ENCODE peak calls at places on chromosomes 2 and 18, in five cellular contexts. J is A549, I is body of pancreas, K is ovary, A is epithelial cell of esophagus. W is an unnamed sample.

GRCh38 chr2:126696644-126697520 is 40.9 kb downstream of the GYPC start:
- DNase-seq in K (no peak), I (no peak), A (no peak), J (no peak), W (no peak)

GRCh38 chr2:37472959-37473358 is 128.5 kb downstream of the QPCT start:
- DNase-seq in J (peak; percentile 37), K (no peak), A (peak; percentile 83), I (no peak), W (peak; percentile 36)

GRCh38 chr2:71608034-71608433 is 154.7 kb downstream of the DYSF start:
- DNase-seq in I (peak; percentile 0), A (no peak), J (no peak), K (peak; percentile 7), W (no peak)

GRCh38 chr18:50870138-50870845 is 8.6 kb upstream of the ME2 start:
- DNase-seq in J (peak; percentile 81), I (no peak), K (no peak), A (peak; percentile 99), W (peak; percentile 50)

GRCh38 chr2:17620280-17620679 is 79.8 kb downstream of the VSNL1 start:
- DNase-seq in J (no peak), K (no peak), I (no peak), A (peak; percentile 83), W (no peak)

GRCh38 chr2:121688820-121689219 is 39.6 kb upstream of the CLASP1 start:
- DNase-seq in I (no peak), A (no peak), K (no peak), J (no peak), W (no peak)

GRCh38 chr2:127014630-127015029 is 92.3 kb downstream of the BIN1 start:
- DNase-seq in K (no peak), A (peak; percentile 98), J (peak; percentile 46), I (no peak), W (peak; percentile 92)

GRCh38 chr2:96305979-96306308 is 598 bp upstream of the SNRNP200 start:
- DNase-seq in I (no peak), A (no peak), K (no peak), J (no peak), W (no peak)

GRCh38 chr2:233384017-233384416 is 29.7 kb downstream of the DGKD start:
- DNase-seq in K (no peak), J (peak; percentile 38), A (no peak), I (no peak), W (no peak)

GRCh38 chr2:42900226-42900744 is 107.9 kb upstream of the HAAO start:
- DNase-seq in K (no peak), J (no peak), I (no peak), A (no peak), W (peak; percentile 78)

GRCh38 chr2:23273786-23274185 is 111.2 kb upstream of the KLHL29 start:
- DNase-seq in J (peak; percentile 13), I (no peak), A (peak; percentile 55), K (no peak), W (no peak)

GRCh38 chr2:152924722-152925121 is 206.3 kb downstream of the ARL6IP6 start:
- DNase-seq in J (no peak), K (no peak), A (peak; percentile 92), I (peak; percentile 46), W (no peak)

GRCh38 chr18:62610509-62611394 is 87.9 kb downstream of the ZCCHC2 start:
- DNase-seq in A (no peak), K (peak; percentile 26), J (no peak), I (no peak), W (peak; percentile 13)

GRCh38 chr18:80154293-80154692 is 45.2 kb downstream of the ADNP2 start:
- DNase-seq in J (peak; percentile 42), A (peak; percentile 46), K (no peak), I (no peak), W (peak; percentile 33)

GRCh38 chr2:21356857-21357255 is 233.1 kb downstream of the TDRD15 start:
- DNase-seq in K (no peak), A (no peak), J (no peak), I (no peak), W (no peak)

GRCh38 chr2:127413782-127414743 is 4.2 kb upstream of the PROC start:
- DNase-seq in J (peak; percentile 76), I (no peak), K (no peak), A (peak; percentile 71), W (peak; percentile 83)

GRCh38 chr2:111135910-111136297 is 15.2 kb downstream of the BCL2L11 start:
- DNase-seq in J (no peak), I (peak; percentile 9), K (peak; percentile 26), A (no peak), W (peak; percentile 6)

GRCh38 chr2:70684846-70685622 is 83.0 kb downstream of the ADD2 start:
- DNase-seq in K (no peak), I (no peak), J (no peak), A (no peak), W (no peak)

GRCh38 chr2:180747728-180748127 is 232.7 kb upstream of the UBE2E3 start:
- DNase-seq in I (no peak), K (no peak), A (peak; percentile 85), J (no peak), W (no peak)

GRCh38 chr2:152166633-152167032 is 8.9 kb downstream of the STAM2 start:
- DNase-seq in J (no peak), I (no peak), A (no peak), K (no peak), W (peak; percentile 41)

GRCh38 chr2:134736167-134736885 is 17.5 kb upstream of the TMEM163 start:
- DNase-seq in A (peak; percentile 79), I (no peak), K (no peak), J (no peak), W (peak; percentile 30)

GRCh38 chr2:224999784-225000183 is 42.5 kb downstream of the DOCK10 start:
- DNase-seq in K (no peak), J (no peak), A (no peak), I (peak; percentile 7), W (peak; percentile 48)

GRCh38 chr2:24024018-24024417 is 14.1 kb downstream of the MFSD2B start:
- DNase-seq in A (no peak), J (peak; percentile 69), K (no peak), I (no peak), W (peak; percentile 35)

GRCh38 chr18:27184115-27185024 is 738 bp downstream of the CHST9 start:
- DNase-seq in K (no peak), I (no peak), A (no peak), J (no peak), W (no peak)

GRCh38 chr2:173629076-173629475 is 274.4 kb downstream of the CDCA7 start:
- DNase-seq in I (no peak), K (no peak), J (no peak), A (no peak), W (no peak)

GRCh38 chr2:191881982-191882816 is 35.3 kb upstream of the CAVIN2 start:
- DNase-seq in I (no peak), K (no peak), J (no peak), A (no peak), W (no peak)

GRCh38 chr2:96258393-96259022 is 7.3 kb downstream of the TMEM127 start:
- DNase-seq in K (no peak), I (no peak), A (no peak), J (no peak), W (no peak)

GRCh38 chr2:62939735-62940491 is 110.7 kb upstream of the OTX1 start:
- DNase-seq in J (peak; percentile 24), I (no peak), K (no peak), A (peak; percentile 95), W (peak; percentile 50)

GRCh38 chr2:218017211-218018053 is 14.6 kb upstream of the TNS1 start:
- DNase-seq in K (peak; percentile 52), I (peak; percentile 83), A (no peak), J (no peak), W (no peak)

GRCh38 chr2:37561615-37562569 is 109.5 kb downstream of the CDC42EP3 start:
- DNase-seq in I (no peak), A (peak; percentile 91), K (no peak), J (peak; percentile 83), W (peak; percentile 77)

GRCh38 chr2:11111811-11112425 is 43.3 kb upstream of the SLC66A3 start:
- DNase-seq in A (no peak), J (no peak), K (no peak), I (no peak), W (no peak)

GRCh38 chr18:38243291-38243690 is 677.7 kb upstream of the CELF4 start:
- DNase-seq in A (peak; percentile 48), K (no peak), J (no peak), I (no peak), W (no peak)
- H3K4me3 ChIP-seq in A (no peak overlapping the region), K (no peak overlapping the region), J (no peak overlapping the region), I (no peak overlapping the region), W (no peak overlapping the region)

GRCh38 chr18:26056291-26056690 is 34.1 kb downstream of the SS18 start:
- DNase-seq in J (no peak), A (peak; percentile 69), K (no peak), I (no peak), W (no peak)

GRCh38 chr18:26057208-26057821 is 33.1 kb downstream of the SS18 start:
- DNase-seq in J (no peak), A (no peak), I (no peak), K (no peak), W (no peak)

GRCh38 chr18:26052497-26052896 is 37.9 kb downstream of the SS18 start:
- DNase-seq in K (no peak), I (no peak), J (no peak), A (peak; percentile 24), W (no peak)

GRCh38 chr18:26046419-26047077 is 43.9 kb downstream of the SS18 start:
- DNase-seq in K (no peak), I (no peak), A (no peak), J (no peak), W (no peak)

DNA sequence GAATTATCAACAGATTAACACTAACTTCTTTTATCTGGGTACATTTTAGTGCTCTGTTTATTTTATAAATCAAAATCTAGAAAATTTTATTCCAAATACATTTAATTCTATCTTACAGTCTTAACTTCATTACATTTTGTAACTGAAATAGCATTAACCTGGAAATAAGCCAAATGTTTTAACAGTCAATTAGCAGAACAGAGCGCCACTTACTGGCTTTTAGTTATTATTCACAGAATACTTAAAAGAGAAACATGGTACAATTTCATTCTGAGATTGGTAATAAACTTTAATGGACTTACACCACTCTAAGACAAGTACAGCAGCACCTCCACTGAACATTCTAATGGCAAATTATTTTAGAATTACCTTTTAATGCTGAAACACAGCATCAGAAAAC is 38.6 kb downstream of the SS18 start:
- DNase-seq in I (no peak), A (no peak), J (no peak), K (no peak), W (no peak)
- TF ChIP-seq CTCF in I (no peak), A (no peak), J (no peak), K (no peak), W (no peak)

DNA sequence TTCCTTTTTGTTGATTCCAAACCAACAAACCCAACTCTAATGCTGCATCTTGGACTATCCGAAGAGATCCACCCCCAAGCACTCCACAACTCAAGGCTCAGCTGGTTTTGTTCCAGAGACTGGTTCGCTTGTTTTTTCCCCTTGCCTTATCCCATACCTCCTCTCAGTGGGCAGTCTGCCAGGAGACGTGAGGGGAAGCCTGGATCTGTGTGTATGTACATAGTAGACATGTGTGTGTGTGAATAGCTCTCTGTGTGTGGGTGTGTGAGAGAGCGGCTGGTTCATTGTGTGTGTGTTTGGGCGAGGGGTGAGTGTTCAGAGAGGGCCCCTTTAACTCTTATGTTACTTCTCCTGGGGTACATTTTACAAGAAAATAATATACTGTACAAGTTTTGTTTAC is 94.4 kb downstream of the NRP2 start:
- DNase-seq in K (no peak), A (no peak), J (no peak), I (no peak), W (no peak)
- H3K4me3 ChIP-seq in K (no peak overlapping the region), A (no peak overlapping the region), J (no peak overlapping the region), I (no peak overlapping the region), W (no peak overlapping the region)

GRCh38 chr2:133400411-133400810 is 167.9 kb downstream of the NCKAP5 start:
- DNase-seq in A (no peak), J (no peak), I (no peak), K (no peak), W (no peak)
- TF ChIP-seq CTCF in A (no peak), J (no peak), I (no peak), K (no peak), W (no peak)

GRCh38 chr2:235330775-235331438 is 162.9 kb upstream of the AGAP1 start:
- DNase-seq in K (no peak), A (peak; percentile 89), I (no peak), J (peak; percentile 96), W (peak; percentile 25)
- H3K4me3 ChIP-seq in K (no peak overlapping the region), A (no peak overlapping the region), I (no peak overlapping the region), J (no peak overlapping the region), W (no peak overlapping the region)

W was measured in fibroblast of villous mesenchyme.